ENCODE peak calls at places on chromosomes 4 and X, in six cellular contexts. J, E, L, F, C and B are unnamed samples. For H3K36me3, the result is how much of the 10 kb centered on the place peaks cover.

GRCh38 chr4:8182858-8183725 is 16.0 kb upstream of the SH3TC1 start:
- DNase-seq in E (peak), J (no peak), C (no peak), F (peak), L (peak), B (no peak)

GRCh38 chr4:82293304-82293703 is 80.5 kb downstream of the HNRNPD start:
- DNase-seq in C (no peak), L (no peak), E (no peak), J (peak), F (no peak), B (no peak)

GRCh38 chr4:139961344-139961948 is 192.5 kb downstream of the MAML3 start:
- DNase-seq in J (no peak), L (no peak), E (no peak), F (no peak), C (no peak), B (no peak)

GRCh38 chr4:73777612-73778011 is 37.2 kb downstream of the CXCL8 start:
- DNase-seq in J (no peak), E (peak), C (no peak), F (no peak), L (no peak), B (no peak)

GRCh38 chrX:1537031-1537715 is at the start of gene P2RY8:
- DNase-seq in J (peak), L (peak), F (peak), C (no peak), E (no peak), B (no peak)

GRCh38 chr4:155599596-155599995 is 67.1 kb upstream of the GUCY1A1 start:
- DNase-seq in J (no peak), E (no peak), F (no peak), L (no peak), C (no peak), B (no peak)

GRCh38 chr4:87117730-87118075 is 102.7 kb downstream of the KLHL8 start:
- DNase-seq in C (no peak), J (no peak), L (peak), E (no peak), F (no peak), B (no peak)

GRCh38 chrX:87873347-87873941 is 355.8 kb downstream of the KLHL4 start:
- DNase-seq in E (no peak), F (no peak), C (no peak), L (no peak), J (no peak), B (no peak)

GRCh38 chr4:153940916-153941315 is 152.0 kb upstream of the SFRP2 start:
- DNase-seq in C (peak), J (no peak), L (no peak), E (no peak), F (no peak), B (no peak)

GRCh38 chrX:40157228-40158035 is 59.7 kb upstream of the BCOR start:
- DNase-seq in C (peak), J (no peak), E (no peak), F (no peak), L (no peak), B (peak)

GRCh38 chr4:100881283-100881682 is 363.5 kb upstream of the EMCN start:
- DNase-seq in J (no peak), C (no peak), F (no peak), L (no peak), E (no peak), B (no peak)

GRCh38 chrX:38315186-38315585 is 12.1 kb downstream of the RPGR start:
- DNase-seq in J (no peak), L (no peak), F (no peak), C (no peak), E (no peak), B (no peak)

GRCh38 chr4:133493776-133494175 is 344.7 kb downstream of the PCDH10 start:
- DNase-seq in C (no peak), L (no peak), F (no peak), J (no peak), E (no peak), B (no peak)

GRCh38 chr4:103108547-103108946 is 8.9 kb upstream of the BDH2 start:
- DNase-seq in J (no peak), F (no peak), E (no peak), L (no peak), C (no peak), B (no peak)

GRCh38 chrX:38117485-38117884 is 103.2 kb downstream of the SRPX start:
- DNase-seq in C (no peak), F (no peak), L (no peak), E (peak), J (no peak), B (no peak)

GRCh38 chr4:183828125-183828524 is 77.0 kb upstream of the STOX2 start:
- DNase-seq in C (no peak), L (no peak), E (no peak), F (no peak), J (no peak), B (no peak)

GRCh38 chr4:6974138-6974848 is 64.7 kb downstream of the TBC1D14 start:
- DNase-seq in L (no peak), C (peak), E (peak), J (peak), F (peak), B (peak)

GRCh38 chr4:89563431-89563830 is 255.8 kb upstream of the GPRIN3 start:
- DNase-seq in L (no peak), E (no peak), F (no peak), C (no peak), J (no peak), B (no peak)

GRCh38 chrX:104137496-104137895 is 19.3 kb downstream of the SLC25A53 start:
- DNase-seq in E (no peak), J (no peak), L (no peak), F (no peak), C (no peak), B (no peak)

GRCh38 chrX:13702390-13702789 is 13.5 kb downstream of the RAB9A start:
- DNase-seq in F (no peak), C (no peak), E (no peak), J (no peak), L (no peak), B (no peak)

GRCh38 chr4:128871948-128872347 is 62.4 kb downstream of the JADE1 start:
- DNase-seq in C (no peak), L (no peak), F (no peak), J (no peak), E (peak), B (no peak)

GRCh38 chr4:84279678-84280077 is 219.4 kb downstream of the NKX6-1 start:
- DNase-seq in C (no peak), E (no peak), L (no peak), F (no peak), J (no peak), B (no peak)

GRCh38 chr4:96205143-96205542 is 365.2 kb downstream of the PDHA2 start:
- DNase-seq in L (no peak), C (no peak), J (no peak), E (no peak), F (no peak), B (no peak)

GRCh38 chrX:17030580-17031285 is 84.3 kb downstream of the REPS2 start:
- DNase-seq in F (no peak), C (no peak), L (no peak), J (no peak), E (no peak), B (no peak)

GRCh38 chr4:30454504-30454903 is 265.7 kb upstream of the PCDH7 start:
- DNase-seq in F (no peak), C (no peak), J (no peak), L (no peak), E (no peak), B (no peak)

GRCh38 chr4:95190751-95191436 is 357.9 kb downstream of the UNC5C start:
- DNase-seq in C (peak), J (no peak), F (no peak), E (no peak), L (peak), B (no peak)

GRCh38 chrX:109840585-109840984 is 107.5 kb upstream of the ACSL4 start:
- DNase-seq in F (peak), E (peak), L (no peak), J (no peak), C (no peak), B (no peak)

GRCh38 chr4:11039494-11040142 is 355.1 kb upstream of the CLNK start:
- DNase-seq in J (no peak), C (no peak), E (no peak), L (peak), F (peak), B (no peak)

GRCh38 chr4:181168406-181168805 is 1074.8 kb upstream of the TENM3 start:
- DNase-seq in L (no peak), J (no peak), C (no peak), E (no peak), F (no peak), B (no peak)

GRCh38 chrX:42096262-42096939 is 173.0 kb upstream of the CASK start:
- DNase-seq in F (peak), C (no peak), L (no peak), J (no peak), E (peak), B (no peak)

GRCh38 chrX:16484338-16484737 is 165.6 kb upstream of the S100G start:
- DNase-seq in C (no peak), F (no peak), L (no peak), J (no peak), E (peak), B (no peak)

GRCh38 chrX:47430925-47431324 is 52.1 kb downstream of the ZNF41 start:
- DNase-seq in L (no peak), E (no peak), C (no peak), F (no peak), J (no peak), B (no peak)

GRCh38 chr4:135197650-135198049 is 996.1 kb upstream of the PABPC4L start:
- DNase-seq in C (peak), J (no peak), L (no peak), F (no peak), E (no peak), B (no peak)

GRCh38 chr4:37981844-37982720 is 21.9 kb downstream of the PTTG2 start:
- DNase-seq in F (no peak), C (no peak), J (no peak), L (no peak), E (peak), B (no peak)

GRCh38 chrX:66717926-66718325 is 79.0 kb upstream of the EDA2R start:
- DNase-seq in J (no peak), F (no peak), L (no peak), C (no peak), E (no peak), B (no peak)

GRCh38 chr4:100504086-100504874 is 13.5 kb downstream of the EMCN start:
- DNase-seq in J (no peak), E (no peak), F (no peak), L (peak), C (no peak), B (no peak)

GRCh38 chrX:108070891-108071290 is 20.5 kb downstream of the PSMD10 start:
- DNase-seq in E (peak), J (no peak), F (no peak), L (no peak), C (no peak), B (no peak)

DNA sequence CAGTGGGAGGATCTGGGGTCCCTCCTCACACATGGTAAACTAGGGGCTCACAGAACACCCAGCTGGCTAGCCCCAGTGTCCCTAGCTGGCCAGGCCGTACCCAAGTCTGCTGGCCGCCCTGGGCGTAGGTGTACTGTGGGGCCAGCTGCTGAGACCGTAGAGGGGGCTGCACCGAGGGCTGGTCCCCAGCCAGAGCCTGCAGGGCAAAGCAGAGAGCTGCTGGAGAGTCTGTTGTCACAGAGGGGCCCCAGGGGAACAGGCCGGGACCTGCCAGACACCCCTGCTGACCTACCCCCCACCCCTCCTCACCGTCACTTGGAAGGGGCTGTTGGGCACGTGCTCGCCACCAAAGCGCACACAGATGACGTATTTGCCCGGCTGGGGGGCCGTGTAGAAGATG is 19.9 kb downstream of the FLNA start:
- DNase-seq in J (peak), E (no peak), F (no peak), L (no peak), C (no peak), B (no peak)
- H3K36me3 ChIP-seq in J (half or more), E (half or more), F (under half), L (under half), C (under half), B (half or more)

GRCh38 chr4:88391703-88392102 is 13.1 kb downstream of the HERC6 start:
- DNase-seq in F (no peak), L (no peak), J (no peak), C (no peak), E (no peak), B (no peak)
- H3K36me3 ChIP-seq in F (under half), L (under half), J (under half), C (under half), E (under half), B (under half)

GRCh38 chr4:118947095-118947494 is 58.4 kb downstream of the SYNPO2 start:
- DNase-seq in L (no peak), J (no peak), F (no peak), E (no peak), C (no peak), B (no peak)

GRCh38 chr4:118941149-118941548 is 52.5 kb downstream of the SYNPO2 start:
- DNase-seq in C (no peak), E (peak), J (no peak), F (peak), L (no peak), B (no peak)

GRCh38 chr4:118939169-118939779 is 50.6 kb downstream of the SYNPO2 start:
- DNase-seq in F (no peak), J (no peak), C (no peak), E (no peak), L (no peak), B (no peak)

GRCh38 chr4:118941799-118942198 is 53.1 kb downstream of the SYNPO2 start:
- DNase-seq in F (no peak), L (no peak), C (no peak), J (no peak), E (peak), B (no peak)

GRCh38 chr4:118942465-118942864 is 53.8 kb downstream of the SYNPO2 start:
- DNase-seq in J (no peak), F (no peak), E (peak), L (no peak), C (no peak), B (no peak)
- H3K36me3 ChIP-seq in J (under half), F (under half), E (under half), L (under half), C (under half), B (under half)

GRCh38 chr4:4778491-4779003 is 80.9 kb upstream of the MSX1 start:
- DNase-seq in F (no peak), C (no peak), J (no peak), E (no peak), L (no peak), B (no peak)

GRCh38 chr4:4776934-4777333 is 82.5 kb upstream of the MSX1 start:
- DNase-seq in J (no peak), C (no peak), L (peak), E (no peak), F (no peak), B (no peak)

GRCh38 chr4:4779486-4779885 is 80.0 kb upstream of the MSX1 start:
- DNase-seq in L (no peak), C (no peak), F (no peak), E (no peak), J (no peak), B (no peak)

GRCh38 chr4:4775493-4776004 is 83.9 kb upstream of the MSX1 start:
- DNase-seq in C (no peak), F (no peak), J (no peak), E (no peak), L (no peak), B (no peak)

DNA sequence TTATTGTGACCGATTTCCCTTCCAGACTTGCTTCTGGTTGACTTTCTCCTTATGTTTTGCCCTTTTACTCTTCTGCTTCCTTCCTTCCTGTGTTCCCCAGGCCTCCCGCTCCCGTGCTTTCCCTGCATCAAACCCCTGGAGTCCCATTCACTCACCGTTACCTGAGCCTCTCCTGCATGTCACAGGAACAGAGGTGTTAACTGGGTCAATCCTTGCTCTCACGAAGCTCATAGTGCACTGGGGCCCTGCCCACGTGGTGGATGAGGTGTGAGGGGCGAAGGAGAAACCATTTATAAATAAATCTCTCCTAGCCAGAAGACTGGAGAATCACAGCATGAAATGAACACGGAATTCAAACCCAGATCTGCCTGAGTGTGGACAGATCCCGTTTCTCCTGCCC is 83.1 kb upstream of the MSX1 start:
- DNase-seq in E (no peak), C (no peak), L (no peak), J (no peak), F (no peak), B (no peak)
- H3K36me3 ChIP-seq in E (under half), C (under half), L (under half), J (under half), F (under half), B (under half)

DNA sequence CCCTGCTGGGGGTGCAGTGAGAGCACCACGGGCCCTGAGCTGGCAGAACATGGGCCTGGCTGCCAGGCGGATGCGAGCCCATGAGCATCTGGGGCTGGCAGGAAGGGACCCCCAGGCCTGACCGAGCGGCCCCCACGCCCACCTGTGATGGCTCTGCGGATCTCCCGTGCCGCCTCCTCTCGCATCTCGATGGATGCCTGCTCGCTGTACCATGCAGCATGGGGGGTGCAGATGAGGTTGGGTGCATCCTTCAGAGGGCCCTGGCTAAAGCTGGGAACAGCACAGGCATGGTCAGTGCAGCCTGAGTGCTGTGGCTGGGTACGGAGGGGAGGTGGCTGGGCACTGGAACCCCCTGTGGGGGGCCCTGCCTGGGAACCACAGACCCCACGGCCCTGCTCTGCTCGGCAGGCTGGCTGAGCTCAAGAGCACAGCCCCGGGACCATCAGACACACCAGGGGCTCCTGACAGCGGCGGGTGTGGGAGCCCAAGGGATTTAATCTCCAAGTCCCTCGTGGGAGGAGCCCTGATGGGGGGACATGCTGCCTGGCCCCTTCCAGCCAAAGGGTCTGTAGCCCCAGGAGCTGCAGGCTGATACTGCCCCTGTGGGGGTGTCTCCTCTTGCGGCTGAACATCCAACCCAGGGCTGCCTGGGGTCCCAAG is 35.5 kb downstream of the CTBP1 start:
- DNase-seq in J (no peak), L (peak), F (no peak), E (no peak), C (no peak), B (no peak)
- H3K36me3 ChIP-seq in J (under half), L (under half), F (under half), E (half or more), C (under half), B (half or more)

GRCh38 chrX:148592595-148592994 is 92.2 kb downstream of the AFF2 start:
- DNase-seq in F (no peak), E (no peak), L (no peak), J (no peak), C (no peak), B (no peak)
- H3K36me3 ChIP-seq in F (under half), E (under half), L (under half), J (under half), C (under half), B (under half)